ENCODE peak calls at places on chromosome 20, in seven cellular contexts. One of them, this sample, is unnamed.

GRCh38 chr20:43691928-43692524 is 25.1 kb downstream of the MYBL2 start:
- DNase-seq in neural crest cell: peak
- DNase-seq in epithelial cell of proximal tubule: no peak
- DNase-seq in GM12878: no peak
- DNase-seq in tibial artery: no peak
- DNase-seq in AG09319: no peak
- DNase-seq in left lung: no peak
- DNase-seq in this sample: peak

GRCh38 chr20:1669304-1669703 is 11.7 kb upstream of the SIRPG start:
- DNase-seq in neural crest cell: no peak
- DNase-seq in epithelial cell of proximal tubule: no peak
- DNase-seq in GM12878: no peak
- DNase-seq in tibial artery: no peak
- DNase-seq in AG09319: no peak
- DNase-seq in left lung: no peak
- DNase-seq in this sample: peak

GRCh38 chr20:62875419-62876355 is 14.1 kb upstream of the TCFL5 start:
- DNase-seq in neural crest cell: peak
- DNase-seq in epithelial cell of proximal tubule: no peak
- DNase-seq in GM12878: no peak
- DNase-seq in tibial artery: peak
- DNase-seq in AG09319: no peak
- DNase-seq in left lung: no peak
- DNase-seq in this sample: peak

GRCh38 chr20:35285806-35286076 is 1.2 kb upstream of the EIF6 start:
- DNase-seq in neural crest cell: no peak
- DNase-seq in epithelial cell of proximal tubule: no peak
- DNase-seq in GM12878: no peak
- DNase-seq in tibial artery: no peak
- DNase-seq in AG09319: no peak
- DNase-seq in left lung: no peak
- DNase-seq in this sample: no peak

GRCh38 chr20:36105731-36106226 is 48.8 kb upstream of the EPB41L1 start:
- DNase-seq in neural crest cell: no peak
- DNase-seq in epithelial cell of proximal tubule: no peak
- DNase-seq in GM12878: no peak
- DNase-seq in tibial artery: no peak
- DNase-seq in AG09319: no peak
- DNase-seq in left lung: peak
- DNase-seq in this sample: no peak

GRCh38 chr20:58690351-58690750 is 2.2 kb upstream of the NPEPL1 start:
- DNase-seq in neural crest cell: no peak
- DNase-seq in epithelial cell of proximal tubule: no peak
- DNase-seq in GM12878: no peak
- DNase-seq in tibial artery: no peak
- DNase-seq in AG09319: no peak
- DNase-seq in left lung: no peak
- DNase-seq in this sample: no peak

GRCh38 chr20:15063077-15063476 is 725.7 kb upstream of the FLRT3 start:
- DNase-seq in neural crest cell: no peak
- DNase-seq in epithelial cell of proximal tubule: no peak
- DNase-seq in GM12878: no peak
- DNase-seq in tibial artery: no peak
- DNase-seq in AG09319: no peak
- DNase-seq in left lung: no peak
- DNase-seq in this sample: no peak

GRCh38 chr20:64222851-64223525 is 32.6 kb upstream of the PCMTD2 start:
- DNase-seq in neural crest cell: no peak
- DNase-seq in epithelial cell of proximal tubule: no peak
- DNase-seq in GM12878: no peak
- DNase-seq in tibial artery: no peak
- DNase-seq in AG09319: no peak
- DNase-seq in left lung: peak
- DNase-seq in this sample: no peak

GRCh38 chr20:45857836-45858250 is 429 bp downstream of the ZSWIM3 start:
- DNase-seq in neural crest cell: no peak
- DNase-seq in epithelial cell of proximal tubule: no peak
- DNase-seq in GM12878: peak
- DNase-seq in tibial artery: no peak
- DNase-seq in AG09319: no peak
- DNase-seq in left lung: no peak
- DNase-seq in this sample: no peak

GRCh38 chr20:58407966-58408557 is 19.0 kb downstream of the VAPB start:
- DNase-seq in neural crest cell: no peak
- DNase-seq in epithelial cell of proximal tubule: no peak
- DNase-seq in GM12878: peak
- DNase-seq in tibial artery: no peak
- DNase-seq in AG09319: no peak
- DNase-seq in left lung: no peak
- DNase-seq in this sample: no peak

GRCh38 chr20:54054516-54054915 is 15.9 kb downstream of the BCAS1 start:
- DNase-seq in neural crest cell: no peak
- DNase-seq in epithelial cell of proximal tubule: no peak
- DNase-seq in GM12878: no peak
- DNase-seq in tibial artery: no peak
- DNase-seq in AG09319: no peak
- DNase-seq in left lung: no peak
- DNase-seq in this sample: no peak

GRCh38 chr20:62832951-62833391 is 16.1 kb downstream of the COL9A3 start:
- DNase-seq in neural crest cell: no peak
- DNase-seq in epithelial cell of proximal tubule: no peak
- DNase-seq in GM12878: no peak
- DNase-seq in tibial artery: no peak
- DNase-seq in AG09319: no peak
- DNase-seq in left lung: peak
- DNase-seq in this sample: no peak

GRCh38 chr20:38875170-38875993 is 50.8 kb upstream of the FAM83D start:
- DNase-seq in neural crest cell: no peak
- DNase-seq in epithelial cell of proximal tubule: no peak
- DNase-seq in GM12878: peak
- DNase-seq in tibial artery: no peak
- DNase-seq in AG09319: no peak
- DNase-seq in left lung: no peak
- DNase-seq in this sample: no peak

GRCh38 chr20:19737025-19737424 is 21.0 kb upstream of the RIN2 start:
- DNase-seq in neural crest cell: no peak
- DNase-seq in epithelial cell of proximal tubule: peak
- DNase-seq in GM12878: peak
- DNase-seq in tibial artery: no peak
- DNase-seq in AG09319: no peak
- DNase-seq in left lung: no peak
- DNase-seq in this sample: no peak

GRCh38 chr20:62946918-62947317 is 5.6 kb upstream of the SLC17A9 start:
- DNase-seq in neural crest cell: no peak
- DNase-seq in epithelial cell of proximal tubule: no peak
- DNase-seq in GM12878: no peak
- DNase-seq in tibial artery: no peak
- DNase-seq in AG09319: no peak
- DNase-seq in left lung: no peak
- DNase-seq in this sample: no peak

GRCh38 chr20:23123886-23124285 is 37.8 kb upstream of the CD93 start:
- DNase-seq in neural crest cell: no peak
- DNase-seq in epithelial cell of proximal tubule: no peak
- DNase-seq in GM12878: no peak
- DNase-seq in tibial artery: no peak
- DNase-seq in AG09319: no peak
- DNase-seq in left lung: no peak
- DNase-seq in this sample: no peak

GRCh38 chr20:23205221-23205620 is 119.1 kb upstream of the CD93 start:
- DNase-seq in neural crest cell: no peak
- DNase-seq in epithelial cell of proximal tubule: no peak
- DNase-seq in GM12878: no peak
- DNase-seq in tibial artery: no peak
- DNase-seq in AG09319: no peak
- DNase-seq in left lung: no peak
- DNase-seq in this sample: no peak

GRCh38 chr20:652611-653109 is 340 bp downstream of the SRXN1 start:
- DNase-seq in neural crest cell: no peak
- DNase-seq in epithelial cell of proximal tubule: no peak
- DNase-seq in GM12878: no peak
- DNase-seq in tibial artery: no peak
- DNase-seq in AG09319: no peak
- DNase-seq in left lung: no peak
- DNase-seq in this sample: no peak

GRCh38 chr20:63005240-63005861 is 1.4 kb downstream of the BHLHE23 start:
- DNase-seq in neural crest cell: no peak
- DNase-seq in epithelial cell of proximal tubule: no peak
- DNase-seq in GM12878: no peak
- DNase-seq in tibial artery: no peak
- DNase-seq in AG09319: no peak
- DNase-seq in left lung: peak
- DNase-seq in this sample: no peak

GRCh38 chr20:21101453-21102251 is 4.5 kb downstream of the LINC00237 start:
- DNase-seq in neural crest cell: peak
- DNase-seq in epithelial cell of proximal tubule: no peak
- DNase-seq in GM12878: no peak
- DNase-seq in tibial artery: no peak
- DNase-seq in AG09319: no peak
- DNase-seq in left lung: peak
- DNase-seq in this sample: no peak

GRCh38 chr20:37299718-37300529 is 10.5 kb downstream of the MANBAL start:
- DNase-seq in neural crest cell: no peak
- DNase-seq in epithelial cell of proximal tubule: no peak
- DNase-seq in GM12878: no peak
- DNase-seq in tibial artery: no peak
- DNase-seq in AG09319: no peak
- DNase-seq in left lung: no peak
- DNase-seq in this sample: peak

GRCh38 chr20:41178495-41178894 is 41.2 kb downstream of the PLCG1 start:
- DNase-seq in neural crest cell: no peak
- DNase-seq in epithelial cell of proximal tubule: no peak
- DNase-seq in GM12878: no peak
- DNase-seq in tibial artery: no peak
- DNase-seq in AG09319: no peak
- DNase-seq in left lung: no peak
- DNase-seq in this sample: no peak

GRCh38 chr20:41177636-41178035 is 40.3 kb downstream of the PLCG1 start:
- DNase-seq in neural crest cell: no peak
- DNase-seq in epithelial cell of proximal tubule: peak
- DNase-seq in GM12878: no peak
- DNase-seq in tibial artery: peak
- DNase-seq in AG09319: peak
- DNase-seq in left lung: no peak
- DNase-seq in this sample: peak

GRCh38 chr20:41180599-41181333 is 43.4 kb downstream of the PLCG1 start:
- DNase-seq in neural crest cell: no peak
- DNase-seq in epithelial cell of proximal tubule: no peak
- DNase-seq in GM12878: no peak
- DNase-seq in tibial artery: no peak
- DNase-seq in AG09319: no peak
- DNase-seq in left lung: no peak
- DNase-seq in this sample: no peak

GRCh38 chr20:41179961-41180360 is 42.6 kb downstream of the PLCG1 start:
- DNase-seq in neural crest cell: no peak
- DNase-seq in epithelial cell of proximal tubule: no peak
- DNase-seq in GM12878: no peak
- DNase-seq in tibial artery: no peak
- DNase-seq in AG09319: no peak
- DNase-seq in left lung: no peak
- DNase-seq in this sample: no peak

GRCh38 chr20:41178904-41179432 is 41.6 kb downstream of the PLCG1 start:
- DNase-seq in neural crest cell: no peak
- DNase-seq in epithelial cell of proximal tubule: no peak
- DNase-seq in GM12878: no peak
- DNase-seq in tibial artery: no peak
- DNase-seq in AG09319: no peak
- DNase-seq in left lung: no peak
- DNase-seq in this sample: peak
- TF ChIP-seq CTCF in neural crest cell: no peak
- TF ChIP-seq CTCF in epithelial cell of proximal tubule: no peak
- TF ChIP-seq CTCF in GM12878: no peak
- TF ChIP-seq CTCF in tibial artery: no peak
- TF ChIP-seq CTCF in AG09319: no peak
- TF ChIP-seq CTCF in left lung: no peak
- TF ChIP-seq CTCF in this sample: no peak

DNA sequence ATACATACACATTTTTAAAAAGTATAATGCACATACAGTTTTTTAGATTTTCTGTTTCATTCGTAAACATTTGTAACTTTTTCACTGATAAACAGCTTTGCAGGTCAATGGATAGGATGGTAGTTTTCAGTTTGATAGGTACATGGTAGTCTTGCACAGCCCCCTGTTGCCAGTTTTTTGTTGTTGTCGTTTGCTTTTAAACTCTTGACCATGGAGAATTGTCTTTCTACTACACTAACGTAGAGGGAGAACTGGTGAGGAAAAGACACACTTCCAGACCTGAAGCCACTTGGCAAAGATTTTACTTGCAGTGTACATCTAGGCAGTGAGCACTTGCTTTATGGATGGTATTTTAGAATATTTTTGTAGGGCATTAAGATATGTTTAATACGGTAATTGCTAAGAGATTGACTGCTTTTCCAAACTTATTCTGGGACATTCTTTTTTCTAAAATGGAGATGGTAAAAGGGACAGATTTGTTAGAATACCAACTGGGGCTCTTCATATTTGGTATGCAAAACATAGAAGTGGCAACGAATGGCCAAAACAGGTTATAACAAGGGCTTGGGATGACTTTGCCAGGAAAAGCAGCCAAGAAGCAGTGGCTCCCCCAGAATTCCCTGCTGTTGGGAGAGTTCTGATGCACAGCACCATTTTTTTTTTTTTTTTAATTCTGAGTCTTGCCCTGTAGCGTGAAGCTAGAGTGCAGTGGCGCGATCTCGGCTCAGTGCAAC is 1.5 kb downstream of the PYGB start:
- DNase-seq in neural crest cell: no peak
- DNase-seq in epithelial cell of proximal tubule: no peak
- DNase-seq in GM12878: no peak
- DNase-seq in tibial artery: no peak
- DNase-seq in AG09319: no peak
- DNase-seq in left lung: no peak
- DNase-seq in this sample: no peak
- TF ChIP-seq CTCF in neural crest cell: no peak
- TF ChIP-seq CTCF in epithelial cell of proximal tubule: no peak
- TF ChIP-seq CTCF in GM12878: no peak
- TF ChIP-seq CTCF in tibial artery: no peak
- TF ChIP-seq CTCF in AG09319: peak
- TF ChIP-seq CTCF in left lung: no peak
- TF ChIP-seq CTCF in this sample: no peak

DNA sequence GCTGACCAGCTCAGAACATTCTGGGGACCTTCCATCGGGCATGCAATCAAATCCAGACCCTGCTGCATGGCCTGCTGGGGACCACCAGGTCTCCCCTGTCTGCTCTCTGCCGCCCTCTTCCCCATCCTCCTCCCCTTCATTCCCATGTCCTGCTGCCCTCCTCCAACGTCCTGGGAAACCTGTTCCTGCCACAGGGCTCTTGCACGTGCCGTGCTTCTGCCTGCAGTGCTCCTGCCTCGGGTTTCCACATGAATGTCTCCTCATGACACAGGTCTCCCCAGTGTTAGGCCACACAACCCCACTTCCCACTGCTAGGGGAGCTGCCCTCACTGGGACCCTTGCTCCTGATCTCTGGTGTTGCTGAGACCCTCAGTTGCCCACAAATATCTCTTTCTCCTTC is 37.2 kb downstream of the SULF2 start:
- DNase-seq in neural crest cell: no peak
- DNase-seq in epithelial cell of proximal tubule: no peak
- DNase-seq in GM12878: no peak
- DNase-seq in tibial artery: no peak
- DNase-seq in AG09319: no peak
- DNase-seq in left lung: no peak
- DNase-seq in this sample: no peak
- TF ChIP-seq CTCF in neural crest cell: no peak
- TF ChIP-seq CTCF in epithelial cell of proximal tubule: no peak
- TF ChIP-seq CTCF in GM12878: no peak
- TF ChIP-seq CTCF in tibial artery: no peak
- TF ChIP-seq CTCF in AG09319: no peak
- TF ChIP-seq CTCF in left lung: no peak
- TF ChIP-seq CTCF in this sample: no peak

GRCh38 chr20:7936735-7937078 is 3.6 kb downstream of the HAO1 start:
- DNase-seq in neural crest cell: no peak
- DNase-seq in epithelial cell of proximal tubule: no peak
- DNase-seq in GM12878: no peak
- DNase-seq in tibial artery: no peak
- DNase-seq in AG09319: no peak
- DNase-seq in left lung: no peak
- DNase-seq in this sample: no peak
- TF ChIP-seq CTCF in neural crest cell: no peak
- TF ChIP-seq CTCF in epithelial cell of proximal tubule: no peak
- TF ChIP-seq CTCF in GM12878: no peak
- TF ChIP-seq CTCF in tibial artery: no peak
- TF ChIP-seq CTCF in AG09319: no peak
- TF ChIP-seq CTCF in left lung: no peak
- TF ChIP-seq CTCF in this sample: no peak